ENCODE peak calls at places on chromosomes 7 and 10, in five cellular contexts. Q is HFFc6, C is fibroblast of villous mesenchyme, B is heart right ventricle, P is choroid plexus epithelial cell. Y is an unnamed sample.

GRCh38 chr7:158097511-158098124 is 490.0 kb downstream of the PTPRN2 start:
- DNase-seq in Q (no peak), C (no peak), B (no peak), P (no peak), Y (no peak)

GRCh38 chr7:2800923-2801682 is 43.0 kb downstream of the GNA12 start:
- DNase-seq in Q (no peak), C (peak), B (peak), P (peak), Y (no peak)

GRCh38 chr7:2719007-2719406 is 31.0 kb downstream of the AMZ1 start:
- DNase-seq in Q (no peak), C (no peak), B (no peak), P (no peak), Y (no peak)

GRCh38 chr10:22319559-22320558 is 1.0 kb upstream of the BMI1 start:
- DNase-seq in Q (no peak), C (peak), B (no peak), P (peak), Y (no peak)

GRCh38 chr10:106929291-106929925 is 235.1 kb downstream of the SORCS1 start:
- DNase-seq in Q (no peak), C (no peak), B (no peak), P (no peak), Y (no peak)

GRCh38 chr10:102154466-102155116 is 2.4 kb downstream of the NOLC1 start:
- DNase-seq in Q (no peak), C (no peak), B (no peak), P (no peak), Y (no peak)

GRCh38 chr7:25382175-25382574 is 153.9 kb upstream of the NPVF start:
- DNase-seq in Q (no peak), C (no peak), B (no peak), P (no peak), Y (no peak)

GRCh38 chr10:61900829-61901783 is at the start of gene ARID5B:
- DNase-seq in Q (peak), C (peak), B (no peak), P (peak), Y (peak)

GRCh38 chr10:102764340-102765257 is 20.9 kb downstream of the WBP1L start:
- DNase-seq in Q (no peak), C (peak), B (no peak), P (peak), Y (no peak)

GRCh38 chr7:141039366-141039765 is 24.6 kb upstream of the MRPS33 start:
- DNase-seq in Q (peak), C (peak), B (no peak), P (no peak), Y (no peak)

GRCh38 chr7:55838595-55838994 is 24.0 kb downstream of the SEPTIN14 start:
- DNase-seq in Q (no peak), C (no peak), B (no peak), P (no peak), Y (no peak)

GRCh38 chr10:88702848-88703597 is 3.0 kb upstream of the LIPK start:
- DNase-seq in Q (no peak), C (no peak), B (no peak), P (peak), Y (peak)

GRCh38 chr7:90629306-90629918 is 33.3 kb downstream of the CDK14 start:
- DNase-seq in Q (peak), C (peak), B (no peak), P (peak), Y (peak)

GRCh38 chr7:136956232-136956631 is 87.8 kb downstream of the CHRM2 start:
- DNase-seq in Q (peak), C (peak), B (no peak), P (peak), Y (no peak)

GRCh38 chr7:5231811-5232484 is 41.9 kb downstream of the WIPI2 start:
- DNase-seq in Q (no peak), C (no peak), B (no peak), P (no peak), Y (no peak)

GRCh38 chr10:76082956-76083355 is 651.5 kb downstream of the LRMDA start:
- DNase-seq in Q (peak), C (no peak), B (no peak), P (peak), Y (peak)

GRCh38 chr7:112414855-112415490 is 35.3 kb upstream of the IFRD1 start:
- DNase-seq in Q (peak), C (peak), B (no peak), P (peak), Y (no peak)

GRCh38 chr10:21481407-21481806 is 44.1 kb downstream of the SKIDA1 start:
- DNase-seq in Q (no peak), C (no peak), B (no peak), P (no peak), Y (no peak)

GRCh38 chr10:100339236-100339635 is 7.8 kb upstream of the SCD start:
- DNase-seq in Q (no peak), C (no peak), B (no peak), P (no peak), Y (no peak)

GRCh38 chr7:1542841-1543747 is 12.6 kb downstream of the MAFK start:
- DNase-seq in Q (no peak), C (no peak), B (peak), P (no peak), Y (no peak)

GRCh38 chr10:1390200-1390599 is 334.0 kb downstream of the WDR37 start:
- DNase-seq in Q (no peak), C (no peak), B (no peak), P (no peak), Y (no peak)

GRCh38 chr7:70446448-70447143 is 685.3 kb upstream of the GALNT17 start:
- DNase-seq in Q (no peak), C (no peak), B (no peak), P (no peak), Y (no peak)

GRCh38 chr7:4727914-4728705 is 46.0 kb downstream of the FOXK1 start:
- DNase-seq in Q (no peak), C (peak), B (no peak), P (peak), Y (no peak)

GRCh38 chr10:94425942-94426341 is 23.6 kb downstream of the TBC1D12 start:
- DNase-seq in Q (no peak), C (no peak), B (no peak), P (no peak), Y (no peak)

GRCh38 chr7:41942468-41943097 is 239.7 kb upstream of the INHBA start:
- DNase-seq in Q (no peak), C (peak), B (no peak), P (peak), Y (no peak)

GRCh38 chr10:84230359-84230758 is 5.0 kb upstream of the LRIT2 start:
- DNase-seq in Q (no peak), C (no peak), B (no peak), P (no peak), Y (no peak)

GRCh38 chr10:124353091-124353815 is 65.5 kb downstream of the OAT start:
- DNase-seq in Q (no peak), C (no peak), B (no peak), P (no peak), Y (no peak)

GRCh38 chr7:26675143-26675887 is 189.1 kb downstream of the SKAP2 start:
- DNase-seq in Q (peak), C (no peak), B (no peak), P (no peak), Y (peak)

GRCh38 chr7:84714765-84715164 is 472.1 kb downstream of the SEMA3D start:
- DNase-seq in Q (no peak), C (peak), B (no peak), P (peak), Y (no peak)

GRCh38 chr7:150756858-150757257 is 19.6 kb downstream of the GIMAP5 start:
- DNase-seq in Q (no peak), C (peak), B (no peak), P (peak), Y (no peak)

GRCh38 chr10:110357252-110357780 is 52.6 kb upstream of the SMNDC1 start:
- DNase-seq in Q (peak), C (peak), B (no peak), P (peak), Y (peak)

GRCh38 chr10:128684215-128684614 is 558.0 kb upstream of the MKI67 start:
- DNase-seq in Q (no peak), C (no peak), B (no peak), P (no peak), Y (no peak)

GRCh38 chr10:104337527-104337984 is 709 bp downstream of the ITPRIP start:
- DNase-seq in Q (no peak), C (peak), B (no peak), P (peak), Y (peak)

GRCh38 chr10:104336829-104337526 is 1.3 kb downstream of the ITPRIP start:
- DNase-seq in Q (peak), C (peak), B (no peak), P (peak), Y (no peak)

GRCh38 chr10:104340099-104340594 is 1.9 kb upstream of the ITPRIP start:
- DNase-seq in Q (no peak), C (no peak), B (no peak), P (no peak), Y (no peak)

GRCh38 chr10:104339469-104340098 is 1.3 kb upstream of the ITPRIP start:
- DNase-seq in Q (peak), C (peak), B (no peak), P (peak), Y (no peak)

GRCh38 chr10:104337985-104338735 is at the start of gene ITPRIP:
- DNase-seq in Q (peak), C (peak), B (peak), P (peak), Y (peak)
- TF ChIP-seq CTCF in Q (peak), C (peak), B (no peak), P (peak), Y (peak)

GRCh38 chr7:36304099-36304425 is 85.6 kb upstream of the ANLN start:
- DNase-seq in Q (no peak), C (no peak), B (no peak), P (no peak), Y (no peak)

GRCh38 chr7:36305226-36305625 is 84.4 kb upstream of the ANLN start:
- DNase-seq in Q (no peak), C (no peak), B (no peak), P (no peak), Y (no peak)

GRCh38 chr7:36305648-36306047 is 84.0 kb upstream of the ANLN start:
- DNase-seq in Q (no peak), C (no peak), B (no peak), P (no peak), Y (no peak)

GRCh38 chr7:36301914-36302771 is 87.5 kb upstream of the ANLN start:
- DNase-seq in Q (no peak), C (no peak), B (no peak), P (peak), Y (no peak)

DNA sequence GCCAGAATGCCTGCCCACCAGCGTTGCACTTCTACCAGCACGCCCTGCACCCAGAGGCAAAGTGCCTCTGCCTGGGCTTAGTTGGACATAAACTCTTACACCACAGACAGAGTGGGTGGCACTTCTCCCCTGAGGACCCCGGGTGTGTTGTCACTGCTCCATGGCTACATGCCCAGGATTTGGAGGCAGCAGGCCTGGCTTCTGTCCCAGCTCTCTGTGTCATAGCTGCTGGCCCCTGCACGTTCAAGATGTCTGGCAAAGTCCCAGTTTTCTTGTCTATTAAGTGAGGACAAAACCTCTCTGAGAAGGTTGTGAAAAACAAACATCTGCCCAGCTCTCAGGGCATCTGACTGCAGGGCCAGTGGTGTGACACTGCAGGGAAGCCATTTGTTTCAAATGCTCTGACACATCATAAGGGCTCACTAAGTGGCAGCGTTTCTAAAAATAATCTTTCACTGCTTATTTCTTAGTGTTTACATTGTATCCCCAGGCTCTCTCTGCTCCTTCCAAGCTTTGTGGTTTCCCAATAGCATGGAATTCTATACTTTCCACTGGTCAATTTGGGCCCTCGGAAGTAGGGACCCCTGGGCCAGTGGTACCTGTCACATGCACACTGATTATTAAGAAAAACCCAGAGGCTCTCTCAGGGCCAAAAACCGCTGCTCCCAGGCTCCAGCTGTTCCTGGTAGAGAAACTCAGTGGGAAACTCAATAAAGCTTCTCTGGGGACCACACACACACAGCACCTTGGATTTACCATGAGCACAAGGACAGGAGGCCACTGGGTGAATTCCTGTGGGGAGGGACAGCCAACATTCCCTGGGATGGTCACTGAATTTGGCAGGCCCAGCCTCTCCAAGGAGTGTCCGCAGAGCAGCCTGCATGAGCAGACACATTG is 86.2 kb upstream of the ANLN start:
- DNase-seq in Q (peak), C (peak), B (peak), P (peak), Y (peak)
- TF ChIP-seq CTCF in Q (no peak), C (no peak), B (no peak), P (no peak), Y (no peak)

GRCh38 chr7:83475403-83475802 is 173.5 kb downstream of the SEMA3E start:
- DNase-seq in Q (no peak), C (no peak), B (no peak), P (peak), Y (no peak)
- TF ChIP-seq CTCF in Q (no peak), C (peak), B (no peak), P (peak), Y (peak)

GRCh38 chr10:117519366-117519765 is 23.2 kb upstream of the EMX2 start:
- DNase-seq in Q (no peak), C (no peak), B (no peak), P (no peak), Y (no peak)
- TF ChIP-seq CTCF in Q (no peak), C (no peak), B (no peak), P (no peak), Y (no peak)

GRCh38 chr7:45892407-45893035 is 4.2 kb downstream of the IGFBP1 start:
- DNase-seq in Q (no peak), C (no peak), B (no peak), P (no peak), Y (no peak)

GRCh38 chr7:45889367-45890067 is 1.2 kb downstream of the IGFBP1 start:
- DNase-seq in Q (no peak), C (no peak), B (no peak), P (peak), Y (no peak)

GRCh38 chr7:45891462-45892402 is 3.4 kb downstream of the IGFBP1 start:
- DNase-seq in Q (no peak), C (no peak), B (no peak), P (no peak), Y (no peak)

GRCh38 chr7:45890125-45890901 is 2.0 kb downstream of the IGFBP1 start:
- DNase-seq in Q (no peak), C (no peak), B (no peak), P (no peak), Y (no peak)

DNA sequence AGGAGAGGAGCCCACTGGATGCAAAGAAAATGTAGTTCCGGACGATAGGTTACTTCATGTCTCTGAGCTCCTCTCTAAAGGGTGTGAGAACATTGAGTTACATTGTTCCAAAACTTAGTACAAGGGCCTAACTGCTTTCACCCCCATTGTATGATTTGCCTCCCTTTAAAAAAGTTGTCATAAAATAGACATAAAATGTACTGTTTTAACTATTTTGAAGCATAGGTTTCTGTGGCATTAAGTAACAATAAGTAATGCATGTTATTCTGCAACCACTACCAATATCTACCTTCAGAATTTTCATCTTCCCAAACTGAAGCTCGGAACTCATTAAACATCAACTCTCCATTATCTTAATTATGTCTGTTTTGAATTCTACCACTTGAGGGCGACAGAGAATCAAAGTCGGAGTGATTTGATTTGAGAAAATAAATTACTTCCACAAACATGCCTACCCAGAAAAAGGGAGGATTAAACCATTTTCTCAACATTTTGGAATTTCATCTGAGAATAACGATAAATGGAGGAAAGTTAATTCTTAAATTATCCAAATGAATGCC is 2.7 kb downstream of the IGFBP1 start:
- DNase-seq in Q (peak), C (peak), B (no peak), P (peak), Y (no peak)
- TF ChIP-seq CTCF in Q (peak), C (peak), B (peak), P (peak), Y (peak)

DNA sequence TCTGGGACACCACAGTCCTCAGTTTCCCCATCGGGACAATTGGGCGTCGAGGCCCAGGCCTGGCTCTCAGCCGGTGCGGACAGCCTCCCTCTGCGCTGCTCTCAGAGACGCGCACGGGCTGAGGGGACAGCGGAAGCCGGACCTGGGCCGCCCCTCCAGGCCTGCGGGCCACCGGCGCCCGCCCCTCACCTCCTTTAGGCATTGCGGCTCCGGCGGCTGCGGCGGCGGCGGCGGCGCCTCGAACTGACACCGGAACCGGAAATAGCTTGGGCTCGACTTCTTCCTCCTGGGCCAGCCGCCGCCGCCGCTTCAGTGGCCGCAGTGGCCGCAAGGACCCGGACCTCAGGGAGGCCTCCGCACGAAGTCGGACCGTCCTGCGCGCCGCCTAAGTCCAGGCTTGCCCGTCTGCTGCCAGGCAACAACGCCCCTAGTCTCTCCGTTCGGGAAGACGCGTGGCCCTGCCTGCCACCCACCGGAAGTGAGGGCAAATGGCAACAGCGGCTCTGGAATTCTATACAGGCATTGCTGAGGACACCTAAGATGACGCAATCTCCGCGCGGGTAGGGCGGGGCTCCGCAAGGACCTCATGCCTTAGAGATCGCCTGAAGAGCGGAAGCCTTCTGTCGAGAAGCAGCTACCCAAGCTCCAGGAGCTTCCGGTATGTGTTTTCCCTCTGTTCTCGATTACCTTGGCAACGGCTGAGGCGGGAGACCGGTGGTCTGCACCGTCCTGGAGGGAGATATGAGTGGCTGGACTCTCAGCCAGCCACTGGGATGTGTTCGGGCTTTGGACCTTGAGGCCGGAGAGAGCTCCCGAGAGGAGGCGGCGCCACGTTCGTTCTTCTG is at the start of the genes BUD31 and PDAP1:
- DNase-seq in Q (peak), C (peak), B (peak), P (peak), Y (peak)
- TF ChIP-seq CTCF in Q (peak), C (no peak), B (no peak), P (no peak), Y (no peak)

GRCh38 chr7:127396184-127396583 is 3.7 kb upstream of the ZNF800 start:
- DNase-seq in Q (no peak), C (peak), B (no peak), P (peak), Y (no peak)
- TF ChIP-seq CTCF in Q (no peak), C (no peak), B (no peak), P (peak), Y (no peak)

GRCh38 chr7:50307368-50308012 is 3.0 kb downstream of the IKZF1 start:
- DNase-seq in Q (no peak), C (no peak), B (no peak), P (no peak), Y (no peak)
- TF ChIP-seq CTCF in Q (no peak), C (no peak), B (no peak), P (no peak), Y (no peak)

GRCh38 chr10:132938472-132939329 is 3.7 kb downstream of the CFAP46 start:
- DNase-seq in Q (no peak), C (peak), B (no peak), P (peak), Y (no peak)
- TF ChIP-seq CTCF in Q (peak), C (peak), B (no peak), P (peak), Y (peak)

Y was measured in foreskin keratinocyte.